ENCODE peak calls at places on chromosomes 1 and 21, in seven cellular contexts. F, Z, K, J, N, X and P are unnamed samples.

GRCh38 chr1:184354719-184355118 is 32.1 kb upstream of the C1orf21 start:
- DNase-seq in F (no peak), Z (no peak), K (no peak), J (no peak), N (no peak), X (no peak), P (no peak)

GRCh38 chr1:44701141-44701573 is 26.6 kb downstream of the ARMH1 start:
- DNase-seq in F (no peak), Z (no peak), K (no peak), J (no peak), N (peak), X (no peak), P (no peak)

GRCh38 chr1:16354619-16355018 is 2.3 kb upstream of the FBXO42 start:
- DNase-seq in F (no peak), Z (no peak), K (no peak), J (no peak), N (no peak), X (no peak), P (no peak)

GRCh38 chr1:234731371-234732085 is 121.5 kb upstream of the IRF2BP2 start:
- DNase-seq in F (no peak), Z (peak), K (no peak), J (no peak), N (peak), X (no peak), P (peak)

GRCh38 chr1:179583869-179584268 is 7.8 kb upstream of the TDRD5 start:
- DNase-seq in F (no peak), Z (no peak), K (no peak), J (no peak), N (no peak), X (no peak), P (no peak)

GRCh38 chr1:53069265-53069662 is 7.3 kb downstream of the PODN start:
- DNase-seq in F (peak), Z (no peak), K (no peak), J (no peak), N (no peak), X (no peak), P (peak)

GRCh38 chr1:184843732-184844495 is 89.3 kb upstream of the EDEM3 start:
- DNase-seq in F (no peak), Z (no peak), K (no peak), J (no peak), N (no peak), X (no peak), P (no peak)

GRCh38 chr1:16046865-16047264 is 3.3 kb downstream of the CLCNKB start:
- DNase-seq in F (no peak), Z (no peak), K (no peak), J (peak), N (no peak), X (no peak), P (no peak)

GRCh38 chr1:105072850-105073249 is 1323.2 kb downstream of the AMY1C start:
- DNase-seq in F (no peak), Z (no peak), K (no peak), J (no peak), N (no peak), X (no peak), P (no peak)

GRCh38 chr1:5977494-5978444 is 14.5 kb downstream of the NPHP4 start:
- DNase-seq in F (no peak), Z (no peak), K (no peak), J (no peak), N (no peak), X (no peak), P (peak)

GRCh38 chr1:17874665-17875064 is 119.5 kb downstream of the ACTL8 start:
- DNase-seq in F (no peak), Z (no peak), K (peak), J (peak), N (no peak), X (no peak), P (no peak)

GRCh38 chr1:212847549-212847948 is at the start of gene SPATA45:
- DNase-seq in F (no peak), Z (no peak), K (no peak), J (no peak), N (no peak), X (no peak), P (no peak)

GRCh38 chr21:42472521-42472920 is 23.5 kb downstream of the RSPH1 start:
- DNase-seq in F (no peak), Z (no peak), K (no peak), J (no peak), N (no peak), X (no peak), P (no peak)

GRCh38 chr1:23452011-23452411 is 27.5 kb upstream of the TCEA3 start:
- DNase-seq in F (no peak), Z (no peak), K (no peak), J (peak), N (no peak), X (no peak), P (no peak)

GRCh38 chr1:118979754-118980270 is 8.3 kb downstream of the TBX15 start:
- DNase-seq in F (no peak), Z (no peak), K (no peak), J (no peak), N (no peak), X (no peak), P (no peak)

GRCh38 chr1:29970747-29971325 is 734.5 kb downstream of the PTPRU start:
- DNase-seq in F (no peak), Z (no peak), K (no peak), J (no peak), N (no peak), X (no peak), P (no peak)

GRCh38 chr21:25625036-25625435 is 14.0 kb upstream of the JAM2 start:
- DNase-seq in F (no peak), Z (no peak), K (peak), J (peak), N (no peak), X (no peak), P (no peak)

GRCh38 chr21:46545363-46545762 is 59.5 kb downstream of the S100B start:
- DNase-seq in F (no peak), Z (no peak), K (no peak), J (no peak), N (no peak), X (no peak), P (no peak)

GRCh38 chr1:32613472-32613871 is 36.9 kb downstream of the ZBTB8OS start:
- DNase-seq in F (no peak), Z (no peak), K (no peak), J (no peak), N (no peak), X (no peak), P (no peak)

GRCh38 chr1:45321444-45321843 is 5.3 kb upstream of the HPDL start:
- DNase-seq in F (no peak), Z (no peak), K (no peak), J (no peak), N (no peak), X (no peak), P (no peak)

GRCh38 chr1:57520743-57521142 is 96.9 kb upstream of the DAB1 start:
- DNase-seq in F (no peak), Z (no peak), K (no peak), J (no peak), N (no peak), X (no peak), P (no peak)

GRCh38 chr1:98086796-98087195 is 166.0 kb upstream of the DPYD start:
- DNase-seq in F (no peak), Z (peak), K (peak), J (peak), N (peak), X (no peak), P (no peak)

DNA sequence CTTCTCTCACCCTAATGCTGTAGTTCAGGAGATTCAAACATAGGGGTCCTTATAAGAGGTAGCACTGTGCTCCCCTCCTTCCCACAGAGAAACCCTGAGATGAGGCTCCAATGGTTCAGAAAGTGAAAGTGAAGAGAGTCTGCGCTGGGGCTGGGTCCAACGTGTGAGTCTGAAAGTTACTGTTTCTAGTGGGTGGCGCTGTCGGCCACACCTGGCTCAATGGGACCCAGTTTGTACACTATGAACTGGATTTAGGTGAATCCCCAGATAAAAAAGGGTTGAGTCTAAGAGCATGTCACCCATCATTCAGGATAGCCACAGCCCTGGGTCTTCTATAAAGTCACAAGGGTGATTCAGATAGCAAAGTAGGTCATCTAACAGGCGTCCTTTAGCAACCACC is 2.8 kb downstream of the SMCP start:
- DNase-seq in F (no peak), Z (no peak), K (no peak), J (no peak), N (no peak), X (no peak), P (no peak)
- TF ChIP-seq CTCF in F (no peak), Z (no peak), K (no peak), J (no peak), N (no peak), X (no peak), P (no peak)

DNA sequence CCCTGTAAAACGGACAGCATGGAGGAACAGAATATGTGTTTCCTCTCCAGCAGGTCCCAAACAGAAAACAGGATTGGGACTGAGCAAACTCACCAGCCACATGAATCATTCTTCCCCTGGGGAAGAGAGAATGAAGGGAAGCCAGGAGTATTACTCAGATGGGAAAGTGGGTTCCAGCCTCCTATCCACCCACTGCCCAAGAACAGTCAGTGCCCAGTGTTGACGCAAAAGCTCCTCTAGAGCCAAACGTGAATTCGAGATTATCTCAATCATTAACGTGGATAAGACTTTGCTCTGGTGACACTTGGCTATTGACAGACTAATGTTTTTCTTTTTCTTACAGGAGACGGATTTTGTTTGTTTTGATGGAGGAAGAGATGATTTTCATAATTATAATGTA is 9.3 kb downstream of the MIA3 start:
- DNase-seq in F (no peak), Z (no peak), K (no peak), J (peak), N (no peak), X (no peak), P (no peak)
- TF ChIP-seq CTCF in F (no peak), Z (no peak), K (no peak), J (no peak), N (no peak), X (no peak), P (no peak)

GRCh38 chr1:39131940-39132339 is 72.6 kb upstream of the MACF1 start:
- DNase-seq in F (no peak), Z (no peak), K (no peak), J (no peak), N (no peak), X (no peak), P (no peak)

GRCh38 chr1:39134768-39135333 is 69.6 kb upstream of the MACF1 start:
- DNase-seq in F (no peak), Z (no peak), K (no peak), J (no peak), N (no peak), X (no peak), P (no peak)

GRCh38 chr1:39130297-39130696 is 74.2 kb upstream of the MACF1 start:
- DNase-seq in F (no peak), Z (no peak), K (no peak), J (peak), N (peak), X (no peak), P (no peak)

GRCh38 chr1:39133340-39133684 is 71.2 kb upstream of the MACF1 start:
- DNase-seq in F (no peak), Z (no peak), K (no peak), J (no peak), N (no peak), X (no peak), P (no peak)

DNA sequence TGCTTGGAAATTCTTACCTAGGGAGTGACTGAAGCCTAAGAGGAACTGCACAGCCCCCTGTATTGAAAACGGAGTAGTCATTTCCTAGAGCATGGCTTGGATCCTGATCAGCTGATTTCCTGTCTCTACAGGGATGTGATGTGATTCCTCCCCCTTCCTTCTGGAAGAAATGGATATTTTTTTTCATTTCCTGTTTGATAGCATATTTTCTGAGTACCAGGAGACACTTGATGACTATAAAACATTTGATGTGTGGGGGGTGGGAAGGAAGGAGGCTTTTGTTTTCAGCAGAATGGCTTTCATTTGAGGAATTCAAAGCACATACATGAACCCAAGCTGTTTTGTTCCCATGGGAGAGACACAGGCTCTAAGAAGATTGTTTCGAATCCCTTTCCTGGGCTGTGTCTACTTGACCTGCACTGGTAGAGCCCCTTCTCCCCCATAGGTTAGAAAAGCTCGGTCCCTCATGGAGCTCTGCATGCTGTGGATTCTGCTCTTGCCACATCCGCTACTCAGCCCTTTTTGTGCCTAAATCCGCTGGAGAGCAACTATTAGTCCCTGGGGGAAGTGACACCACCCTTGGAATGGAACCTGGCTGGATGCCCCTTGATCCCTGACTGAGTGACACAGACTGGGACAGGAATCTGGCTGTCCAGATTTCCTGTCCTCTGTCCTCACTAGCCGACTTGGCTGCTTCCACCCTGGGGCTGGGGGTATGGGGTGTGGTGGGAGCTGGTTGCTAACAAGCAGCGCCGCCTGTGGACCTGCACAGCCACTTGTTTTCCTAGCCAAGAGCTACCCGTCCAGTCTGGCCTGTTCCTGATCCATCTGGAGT is 71.8 kb upstream of the MACF1 start:
- DNase-seq in F (peak), Z (no peak), K (no peak), J (peak), N (peak), X (peak), P (no peak)
- TF ChIP-seq CTCF in F (no peak), Z (no peak), K (peak), J (peak), N (no peak), X (peak), P (no peak)

GRCh38 chr1:64861611-64862010 is 104.7 kb downstream of the JAK1 start:
- DNase-seq in F (no peak), Z (no peak), K (no peak), J (peak), N (peak), X (no peak), P (no peak)
- TF ChIP-seq CTCF in F (no peak), Z (peak), K (peak), J (peak), N (no peak), X (peak), P (peak)